ENCODE peak calls at places on chromosomes 2 and 18, in nine cellular contexts. One of them, this sample, is unnamed.

GRCh38 chr18:50709215-50709614 is 110.6 kb downstream of the MRO start:
- DNase-seq in SK-MEL-5: no peak
- DNase-seq in upper lobe of right lung: no peak
- DNase-seq in adrenal gland: no peak
- DNase-seq in stimulated activated CD8-positive, alpha-beta memory T cell treated with anti-CD3 and anti-CD28 coated beads, Interleukin-7, amount 100 ng/mL, for 1 hour: no peak
- DNase-seq in mucosa of gallbladder: no peak
- DNase-seq in right cardiac atrium: no peak
- DNase-seq in GM23338: peak
- DNase-seq in occipital lobe: no peak
- DNase-seq in this sample: no peak

GRCh38 chr18:75203456-75204261 is 5.3 kb downstream of the PTGR3 start:
- DNase-seq in SK-MEL-5: no peak
- DNase-seq in upper lobe of right lung: no peak
- DNase-seq in adrenal gland: peak
- DNase-seq in stimulated activated CD8-positive, alpha-beta memory T cell treated with anti-CD3 and anti-CD28 coated beads, Interleukin-7, amount 100 ng/mL, for 1 hour: no peak
- DNase-seq in mucosa of gallbladder: no peak
- DNase-seq in right cardiac atrium: peak
- DNase-seq in GM23338: no peak
- DNase-seq in occipital lobe: peak
- DNase-seq in this sample: no peak

GRCh38 chr2:73970850-73971471 is 13.7 kb upstream of the TET3 start:
- DNase-seq in SK-MEL-5: peak
- DNase-seq in upper lobe of right lung: peak
- DNase-seq in adrenal gland: peak
- DNase-seq in stimulated activated CD8-positive, alpha-beta memory T cell treated with anti-CD3 and anti-CD28 coated beads, Interleukin-7, amount 100 ng/mL, for 1 hour: no peak
- DNase-seq in mucosa of gallbladder: peak
- DNase-seq in right cardiac atrium: peak
- DNase-seq in GM23338: peak
- DNase-seq in occipital lobe: no peak
- DNase-seq in this sample: no peak

GRCh38 chr18:67463829-67464228 is 52.7 kb downstream of the DSEL start:
- DNase-seq in SK-MEL-5: peak
- DNase-seq in upper lobe of right lung: no peak
- DNase-seq in adrenal gland: no peak
- DNase-seq in stimulated activated CD8-positive, alpha-beta memory T cell treated with anti-CD3 and anti-CD28 coated beads, Interleukin-7, amount 100 ng/mL, for 1 hour: no peak
- DNase-seq in mucosa of gallbladder: no peak
- DNase-seq in right cardiac atrium: no peak
- DNase-seq in GM23338: peak
- DNase-seq in occipital lobe: no peak
- DNase-seq in this sample: no peak

GRCh38 chr18:39841133-39842041 is 2113.6 kb upstream of the PIK3C3 start:
- DNase-seq in SK-MEL-5: peak
- DNase-seq in upper lobe of right lung: peak
- DNase-seq in adrenal gland: peak
- DNase-seq in stimulated activated CD8-positive, alpha-beta memory T cell treated with anti-CD3 and anti-CD28 coated beads, Interleukin-7, amount 100 ng/mL, for 1 hour: no peak
- DNase-seq in mucosa of gallbladder: peak
- DNase-seq in right cardiac atrium: peak
- DNase-seq in GM23338: peak
- DNase-seq in occipital lobe: peak
- DNase-seq in this sample: peak

GRCh38 chr2:64779117-64779690 is 125.5 kb upstream of the SERTAD2 start:
- DNase-seq in SK-MEL-5: no peak
- DNase-seq in upper lobe of right lung: no peak
- DNase-seq in adrenal gland: no peak
- DNase-seq in stimulated activated CD8-positive, alpha-beta memory T cell treated with anti-CD3 and anti-CD28 coated beads, Interleukin-7, amount 100 ng/mL, for 1 hour: no peak
- DNase-seq in mucosa of gallbladder: peak
- DNase-seq in right cardiac atrium: no peak
- DNase-seq in GM23338: no peak
- DNase-seq in occipital lobe: no peak
- DNase-seq in this sample: peak

GRCh38 chr2:127164761-127165538 is 55.1 kb downstream of the CYP27C1 start:
- DNase-seq in SK-MEL-5: no peak
- DNase-seq in upper lobe of right lung: no peak
- DNase-seq in adrenal gland: peak
- DNase-seq in stimulated activated CD8-positive, alpha-beta memory T cell treated with anti-CD3 and anti-CD28 coated beads, Interleukin-7, amount 100 ng/mL, for 1 hour: no peak
- DNase-seq in mucosa of gallbladder: no peak
- DNase-seq in right cardiac atrium: no peak
- DNase-seq in GM23338: no peak
- DNase-seq in occipital lobe: no peak
- DNase-seq in this sample: no peak

GRCh38 chr18:45686892-45687611 is 36.9 kb upstream of the SLC14A1 start:
- DNase-seq in SK-MEL-5: no peak
- DNase-seq in upper lobe of right lung: peak
- DNase-seq in adrenal gland: no peak
- DNase-seq in stimulated activated CD8-positive, alpha-beta memory T cell treated with anti-CD3 and anti-CD28 coated beads, Interleukin-7, amount 100 ng/mL, for 1 hour: peak
- DNase-seq in mucosa of gallbladder: no peak
- DNase-seq in right cardiac atrium: no peak
- DNase-seq in GM23338: no peak
- DNase-seq in occipital lobe: no peak
- DNase-seq in this sample: no peak

GRCh38 chr2:112692496-112692911 is 28.3 kb upstream of the NT5DC4 start:
- DNase-seq in SK-MEL-5: peak
- DNase-seq in upper lobe of right lung: peak
- DNase-seq in adrenal gland: peak
- DNase-seq in stimulated activated CD8-positive, alpha-beta memory T cell treated with anti-CD3 and anti-CD28 coated beads, Interleukin-7, amount 100 ng/mL, for 1 hour: peak
- DNase-seq in mucosa of gallbladder: peak
- DNase-seq in right cardiac atrium: no peak
- DNase-seq in GM23338: peak
- DNase-seq in occipital lobe: no peak
- DNase-seq in this sample: peak

GRCh38 chr2:99607454-99607853 is 117.6 kb upstream of the REV1 start:
- DNase-seq in SK-MEL-5: no peak
- DNase-seq in upper lobe of right lung: no peak
- DNase-seq in adrenal gland: no peak
- DNase-seq in stimulated activated CD8-positive, alpha-beta memory T cell treated with anti-CD3 and anti-CD28 coated beads, Interleukin-7, amount 100 ng/mL, for 1 hour: no peak
- DNase-seq in mucosa of gallbladder: no peak
- DNase-seq in right cardiac atrium: no peak
- DNase-seq in GM23338: no peak
- DNase-seq in occipital lobe: no peak
- DNase-seq in this sample: no peak

GRCh38 chr18:59718108-59719057 is 21.2 kb upstream of the CCBE1 start:
- DNase-seq in SK-MEL-5: no peak
- DNase-seq in upper lobe of right lung: no peak
- DNase-seq in adrenal gland: no peak
- DNase-seq in stimulated activated CD8-positive, alpha-beta memory T cell treated with anti-CD3 and anti-CD28 coated beads, Interleukin-7, amount 100 ng/mL, for 1 hour: no peak
- DNase-seq in mucosa of gallbladder: no peak
- DNase-seq in right cardiac atrium: no peak
- DNase-seq in GM23338: no peak
- DNase-seq in occipital lobe: no peak
- DNase-seq in this sample: peak

GRCh38 chr18:70384181-70384790 is 95.4 kb downstream of the SOCS6 start:
- DNase-seq in SK-MEL-5: peak
- DNase-seq in upper lobe of right lung: no peak
- DNase-seq in adrenal gland: no peak
- DNase-seq in stimulated activated CD8-positive, alpha-beta memory T cell treated with anti-CD3 and anti-CD28 coated beads, Interleukin-7, amount 100 ng/mL, for 1 hour: no peak
- DNase-seq in mucosa of gallbladder: peak
- DNase-seq in right cardiac atrium: no peak
- DNase-seq in GM23338: no peak
- DNase-seq in occipital lobe: no peak
- DNase-seq in this sample: peak

GRCh38 chr18:48932822-48933510 is 17.8 kb downstream of the SMAD7 start:
- DNase-seq in SK-MEL-5: no peak
- DNase-seq in upper lobe of right lung: peak
- DNase-seq in adrenal gland: no peak
- DNase-seq in stimulated activated CD8-positive, alpha-beta memory T cell treated with anti-CD3 and anti-CD28 coated beads, Interleukin-7, amount 100 ng/mL, for 1 hour: no peak
- DNase-seq in mucosa of gallbladder: no peak
- DNase-seq in right cardiac atrium: peak
- DNase-seq in GM23338: no peak
- DNase-seq in occipital lobe: no peak
- DNase-seq in this sample: no peak

GRCh38 chr2:82089518-82089917 is 1785.0 kb upstream of the LRRTM1 start:
- DNase-seq in SK-MEL-5: no peak
- DNase-seq in upper lobe of right lung: no peak
- DNase-seq in adrenal gland: no peak
- DNase-seq in stimulated activated CD8-positive, alpha-beta memory T cell treated with anti-CD3 and anti-CD28 coated beads, Interleukin-7, amount 100 ng/mL, for 1 hour: no peak
- DNase-seq in mucosa of gallbladder: no peak
- DNase-seq in right cardiac atrium: no peak
- DNase-seq in GM23338: no peak
- DNase-seq in occipital lobe: no peak
- DNase-seq in this sample: no peak

This sample was measured in AG04450.